ENCODE peak calls at places on chromosomes 3 and 15, in four cellular contexts. One of them, this sample, is unnamed. For H3K9me3, the result is how much of the 10 kb centered on the place peaks cover.

GRCh38 chr15:74179983-74180688 is 6.6 kb downstream of the ISLR start:
- DNase-seq in CD4-positive, CD25-positive, alpha-beta regulatory T cell: no peak
- DNase-seq in A549: no peak
- DNase-seq in psoas muscle: peak
- DNase-seq in this sample: peak

GRCh38 chr15:79644091-79644490 is 212.0 kb downstream of the MINAR1 start:
- DNase-seq in CD4-positive, CD25-positive, alpha-beta regulatory T cell: no peak
- DNase-seq in A549: peak
- DNase-seq in psoas muscle: no peak
- DNase-seq in this sample: no peak

GRCh38 chr3:8662594-8662993 is 18.0 kb upstream of the SSUH2 start:
- DNase-seq in CD4-positive, CD25-positive, alpha-beta regulatory T cell: no peak
- DNase-seq in A549: no peak
- DNase-seq in psoas muscle: no peak
- DNase-seq in this sample: no peak

GRCh38 chr3:174233511-174233910 is 625.6 kb upstream of the NAALADL2 start:
- DNase-seq in CD4-positive, CD25-positive, alpha-beta regulatory T cell: no peak
- DNase-seq in A549: no peak
- DNase-seq in psoas muscle: no peak
- DNase-seq in this sample: no peak

GRCh38 chr3:127678611-127679533 is 6.1 kb downstream of the ABTB1 start:
- DNase-seq in CD4-positive, CD25-positive, alpha-beta regulatory T cell: no peak
- DNase-seq in A549: no peak
- DNase-seq in psoas muscle: peak
- DNase-seq in this sample: no peak

GRCh38 chr3:121918779-121919483 is 24.7 kb downstream of the SLC15A2 start:
- DNase-seq in CD4-positive, CD25-positive, alpha-beta regulatory T cell: no peak
- DNase-seq in A549: no peak
- DNase-seq in psoas muscle: no peak
- DNase-seq in this sample: no peak

GRCh38 chr3:101828289-101828688 is 21.0 kb upstream of the NFKBIZ start:
- DNase-seq in CD4-positive, CD25-positive, alpha-beta regulatory T cell: no peak
- DNase-seq in A549: no peak
- DNase-seq in psoas muscle: no peak
- DNase-seq in this sample: no peak

GRCh38 chr3:149487598-149488197 is 13.2 kb downstream of the TM4SF4 start:
- DNase-seq in CD4-positive, CD25-positive, alpha-beta regulatory T cell: no peak
- DNase-seq in A549: no peak
- DNase-seq in psoas muscle: no peak
- DNase-seq in this sample: no peak

GRCh38 chr3:184506579-184506978 is 55.0 kb upstream of the EPHB3 start:
- DNase-seq in CD4-positive, CD25-positive, alpha-beta regulatory T cell: no peak
- DNase-seq in A549: no peak
- DNase-seq in psoas muscle: no peak
- DNase-seq in this sample: no peak

GRCh38 chr15:36136054-36136453 is 443.4 kb upstream of the CDIN1 start:
- DNase-seq in CD4-positive, CD25-positive, alpha-beta regulatory T cell: no peak
- DNase-seq in A549: no peak
- DNase-seq in psoas muscle: no peak
- DNase-seq in this sample: no peak

GRCh38 chr3:136465296-136465695 is 215.2 kb downstream of the PCCB start:
- DNase-seq in CD4-positive, CD25-positive, alpha-beta regulatory T cell: no peak
- DNase-seq in A549: no peak
- DNase-seq in psoas muscle: no peak
- DNase-seq in this sample: no peak

GRCh38 chr3:108453541-108454057 is 56.8 kb downstream of the MYH15 start:
- DNase-seq in CD4-positive, CD25-positive, alpha-beta regulatory T cell: no peak
- DNase-seq in A549: no peak
- DNase-seq in psoas muscle: no peak
- DNase-seq in this sample: no peak

GRCh38 chr15:52191207-52191606 is at the start of gene GNB5:
- DNase-seq in CD4-positive, CD25-positive, alpha-beta regulatory T cell: no peak
- DNase-seq in A549: no peak
- DNase-seq in psoas muscle: no peak
- DNase-seq in this sample: no peak

GRCh38 chr15:79682285-79682684 is 214.5 kb downstream of the MTHFS start:
- DNase-seq in CD4-positive, CD25-positive, alpha-beta regulatory T cell: no peak
- DNase-seq in A549: peak
- DNase-seq in psoas muscle: no peak
- DNase-seq in this sample: no peak

GRCh38 chr3:174126990-174127758 is 729.6 kb downstream of the NLGN1 start:
- DNase-seq in CD4-positive, CD25-positive, alpha-beta regulatory T cell: no peak
- DNase-seq in A549: no peak
- DNase-seq in psoas muscle: no peak
- DNase-seq in this sample: no peak

GRCh38 chr3:121626495-121626894 is 33.3 kb downstream of the FBXO40 start:
- DNase-seq in CD4-positive, CD25-positive, alpha-beta regulatory T cell: no peak
- DNase-seq in A549: no peak
- DNase-seq in psoas muscle: no peak
- DNase-seq in this sample: no peak

GRCh38 chr15:93028632-93029612 is 60.1 kb downstream of the RGMA start:
- DNase-seq in CD4-positive, CD25-positive, alpha-beta regulatory T cell: no peak
- DNase-seq in A549: no peak
- DNase-seq in psoas muscle: peak
- DNase-seq in this sample: peak

GRCh38 chr3:52544937-52545336 is 8.5 kb downstream of the UQCC5 start:
- DNase-seq in CD4-positive, CD25-positive, alpha-beta regulatory T cell: no peak
- DNase-seq in A549: no peak
- DNase-seq in psoas muscle: no peak
- DNase-seq in this sample: no peak

GRCh38 chr3:78455737-78456136 is 1312.1 kb downstream of the ROBO1 start:
- DNase-seq in CD4-positive, CD25-positive, alpha-beta regulatory T cell: no peak
- DNase-seq in A549: no peak
- DNase-seq in psoas muscle: no peak
- DNase-seq in this sample: no peak

GRCh38 chr15:76553102-76553501 is 216.5 kb downstream of the ISL2 start:
- DNase-seq in CD4-positive, CD25-positive, alpha-beta regulatory T cell: no peak
- DNase-seq in A549: no peak
- DNase-seq in psoas muscle: no peak
- DNase-seq in this sample: no peak

GRCh38 chr15:93703092-93703785 is 528.1 kb upstream of the MCTP2 start:
- DNase-seq in CD4-positive, CD25-positive, alpha-beta regulatory T cell: no peak
- DNase-seq in A549: no peak
- DNase-seq in psoas muscle: no peak
- DNase-seq in this sample: no peak

GRCh38 chr15:49832421-49832980 is 211.7 kb downstream of the DTWD1 start:
- DNase-seq in CD4-positive, CD25-positive, alpha-beta regulatory T cell: no peak
- DNase-seq in A549: no peak
- DNase-seq in psoas muscle: no peak
- DNase-seq in this sample: no peak

GRCh38 chr3:194585880-194586281 is 47.3 kb downstream of the TMEM44 start:
- DNase-seq in CD4-positive, CD25-positive, alpha-beta regulatory T cell: no peak
- DNase-seq in A549: no peak
- DNase-seq in psoas muscle: no peak
- DNase-seq in this sample: no peak

GRCh38 chr3:154384504-154384903 is 45.5 kb downstream of the GPR149 start:
- DNase-seq in CD4-positive, CD25-positive, alpha-beta regulatory T cell: no peak
- DNase-seq in A549: no peak
- DNase-seq in psoas muscle: no peak
- DNase-seq in this sample: no peak

GRCh38 chr3:63947594-63947993 is 35.4 kb upstream of the SCAANT1 start:
- DNase-seq in CD4-positive, CD25-positive, alpha-beta regulatory T cell: no peak
- DNase-seq in A549: no peak
- DNase-seq in psoas muscle: no peak
- DNase-seq in this sample: no peak

GRCh38 chr3:149020196-149020838 is 29.0 kb downstream of the GYG1 start:
- DNase-seq in CD4-positive, CD25-positive, alpha-beta regulatory T cell: no peak
- DNase-seq in A549: no peak
- DNase-seq in psoas muscle: peak
- DNase-seq in this sample: no peak

GRCh38 chr3:69085543-69086132 is 901 bp downstream of the ARL6IP5 start:
- DNase-seq in CD4-positive, CD25-positive, alpha-beta regulatory T cell: no peak
- DNase-seq in A549: no peak
- DNase-seq in psoas muscle: peak
- DNase-seq in this sample: peak

GRCh38 chr15:80953953-80954778 is 35.5 kb downstream of the MESD start:
- DNase-seq in CD4-positive, CD25-positive, alpha-beta regulatory T cell: no peak
- DNase-seq in A549: no peak
- DNase-seq in psoas muscle: no peak
- DNase-seq in this sample: no peak

GRCh38 chr3:99250272-99250671 is 348.8 kb upstream of the DCBLD2 start:
- DNase-seq in CD4-positive, CD25-positive, alpha-beta regulatory T cell: no peak
- DNase-seq in A549: no peak
- DNase-seq in psoas muscle: no peak
- DNase-seq in this sample: no peak

GRCh38 chr3:16290007-16290826 is 25.2 kb downstream of the OXNAD1 start:
- DNase-seq in CD4-positive, CD25-positive, alpha-beta regulatory T cell: peak
- DNase-seq in A549: peak
- DNase-seq in psoas muscle: no peak
- DNase-seq in this sample: no peak

GRCh38 chr3:123628996-123629746 is 44.3 kb upstream of the HACD2 start:
- DNase-seq in CD4-positive, CD25-positive, alpha-beta regulatory T cell: no peak
- DNase-seq in A549: no peak
- DNase-seq in psoas muscle: no peak
- DNase-seq in this sample: no peak

GRCh38 chr15:66714543-66714981 is 12.5 kb downstream of the SMAD6 start:
- DNase-seq in CD4-positive, CD25-positive, alpha-beta regulatory T cell: no peak
- DNase-seq in A549: no peak
- DNase-seq in psoas muscle: no peak
- DNase-seq in this sample: no peak

GRCh38 chr3:189967254-189967865 is 153.3 kb downstream of the P3H2 start:
- DNase-seq in CD4-positive, CD25-positive, alpha-beta regulatory T cell: no peak
- DNase-seq in A549: peak
- DNase-seq in psoas muscle: no peak
- DNase-seq in this sample: no peak

GRCh38 chr15:64209680-64210334 is 47.0 kb upstream of the PPIB start:
- DNase-seq in CD4-positive, CD25-positive, alpha-beta regulatory T cell: no peak
- DNase-seq in A549: peak
- DNase-seq in psoas muscle: no peak
- DNase-seq in this sample: no peak

GRCh38 chr3:8491750-8492149 is 9.9 kb upstream of the LMCD1 start:
- DNase-seq in CD4-positive, CD25-positive, alpha-beta regulatory T cell: no peak
- DNase-seq in A549: no peak
- DNase-seq in psoas muscle: peak
- DNase-seq in this sample: peak

GRCh38 chr15:25171856-25172687 is 217.3 kb downstream of the SNRPN start:
- DNase-seq in CD4-positive, CD25-positive, alpha-beta regulatory T cell: no peak
- DNase-seq in A549: no peak
- DNase-seq in psoas muscle: peak
- DNase-seq in this sample: peak

GRCh38 chr15:25171111-25171811 is 216.5 kb downstream of the SNRPN start:
- DNase-seq in CD4-positive, CD25-positive, alpha-beta regulatory T cell: no peak
- DNase-seq in A549: no peak
- DNase-seq in psoas muscle: peak
- DNase-seq in this sample: peak

GRCh38 chr15:25170781-25171110 is 216.0 kb downstream of the SNRPN start:
- DNase-seq in CD4-positive, CD25-positive, alpha-beta regulatory T cell: no peak
- DNase-seq in A549: no peak
- DNase-seq in psoas muscle: no peak
- DNase-seq in this sample: peak

GRCh38 chr15:25170113-25170731 is 215.4 kb downstream of the SNRPN start:
- DNase-seq in CD4-positive, CD25-positive, alpha-beta regulatory T cell: no peak
- DNase-seq in A549: no peak
- DNase-seq in psoas muscle: peak
- DNase-seq in this sample: peak

GRCh38 chr15:25169318-25169717 is 214.5 kb downstream of the SNRPN start:
- DNase-seq in CD4-positive, CD25-positive, alpha-beta regulatory T cell: no peak
- DNase-seq in A549: no peak
- DNase-seq in psoas muscle: no peak
- DNase-seq in this sample: no peak
- H3K9me3 ChIP-seq in CD4-positive, CD25-positive, alpha-beta regulatory T cell: under half
- H3K9me3 ChIP-seq in A549: under half
- H3K9me3 ChIP-seq in psoas muscle: under half
- H3K9me3 ChIP-seq in this sample: under half

GRCh38 chr3:182241196-182241776 is 529.6 kb downstream of the SOX2 start:
- DNase-seq in CD4-positive, CD25-positive, alpha-beta regulatory T cell: no peak
- DNase-seq in A549: no peak
- DNase-seq in psoas muscle: no peak
- DNase-seq in this sample: no peak
- H3K27ac ChIP-seq in CD4-positive, CD25-positive, alpha-beta regulatory T cell: no peak
- H3K27ac ChIP-seq in A549: no peak
- H3K27ac ChIP-seq in psoas muscle: no peak
- H3K27ac ChIP-seq in this sample: no peak

GRCh38 chr3:58900372-58900771 is 149.5 kb downstream of the CFAP20DC start:
- DNase-seq in CD4-positive, CD25-positive, alpha-beta regulatory T cell: no peak
- DNase-seq in A549: no peak
- DNase-seq in psoas muscle: no peak
- DNase-seq in this sample: no peak

GRCh38 chr3:58899953-58900298 is 149.9 kb downstream of the CFAP20DC start:
- DNase-seq in CD4-positive, CD25-positive, alpha-beta regulatory T cell: no peak
- DNase-seq in A549: no peak
- DNase-seq in psoas muscle: no peak
- DNase-seq in this sample: no peak

GRCh38 chr3:58899159-58899952 is 150.5 kb downstream of the CFAP20DC start:
- DNase-seq in CD4-positive, CD25-positive, alpha-beta regulatory T cell: no peak
- DNase-seq in A549: no peak
- DNase-seq in psoas muscle: no peak
- DNase-seq in this sample: peak

DNA sequence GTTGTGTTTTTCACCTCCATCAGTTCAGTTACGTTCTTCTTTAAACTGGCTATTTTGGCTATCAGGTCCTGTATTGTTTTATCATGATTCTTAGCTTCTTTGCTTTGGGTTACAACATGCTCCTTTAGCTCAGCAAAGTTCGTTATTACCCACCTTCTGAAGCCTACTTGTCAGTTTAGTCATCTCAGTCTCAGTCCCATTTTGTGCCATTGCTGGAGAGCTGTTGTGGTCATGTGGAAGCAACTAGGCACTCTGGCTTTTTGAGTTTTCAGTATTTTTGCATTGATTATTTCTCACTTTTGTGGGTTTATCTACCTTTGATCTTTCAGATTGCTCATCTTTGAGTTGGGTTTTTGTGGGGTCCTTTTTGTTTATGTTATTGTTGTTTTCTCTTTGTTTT is 151.3 kb downstream of the CFAP20DC start:
- DNase-seq in CD4-positive, CD25-positive, alpha-beta regulatory T cell: no peak
- DNase-seq in A549: no peak
- DNase-seq in psoas muscle: no peak
- DNase-seq in this sample: no peak
- H3K9me3 ChIP-seq in CD4-positive, CD25-positive, alpha-beta regulatory T cell: under half
- H3K9me3 ChIP-seq in A549: under half
- H3K9me3 ChIP-seq in psoas muscle: under half
- H3K9me3 ChIP-seq in this sample: under half

DNA sequence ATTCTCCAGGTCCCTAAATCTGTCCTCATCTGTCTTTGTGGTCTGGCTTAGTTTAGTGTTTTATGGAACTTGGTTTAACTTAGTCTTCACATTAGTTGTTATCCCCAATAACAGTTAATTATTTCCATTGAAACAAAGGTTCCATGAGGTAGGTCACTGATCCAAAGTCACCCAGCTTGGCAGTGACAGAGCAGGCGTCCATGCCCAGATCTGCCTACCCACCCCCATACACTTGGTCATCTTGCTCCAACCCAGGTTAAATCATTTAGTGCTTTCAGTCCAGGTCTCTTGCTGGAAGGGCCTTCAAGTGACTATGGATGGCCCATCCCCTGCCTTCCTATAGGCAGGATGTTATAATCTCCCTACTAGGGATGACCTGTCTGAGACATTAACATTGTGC is 127.4 kb downstream of the MYRIP start:
- DNase-seq in CD4-positive, CD25-positive, alpha-beta regulatory T cell: no peak
- DNase-seq in A549: no peak
- DNase-seq in psoas muscle: no peak
- DNase-seq in this sample: no peak
- H3K27ac ChIP-seq in CD4-positive, CD25-positive, alpha-beta regulatory T cell: no peak
- H3K27ac ChIP-seq in A549: no peak
- H3K27ac ChIP-seq in psoas muscle: no peak
- H3K27ac ChIP-seq in this sample: no peak

GRCh38 chr15:85059734-85060133 is 78.1 kb downstream of the PDE8A start:
- DNase-seq in CD4-positive, CD25-positive, alpha-beta regulatory T cell: no peak
- DNase-seq in A549: no peak
- DNase-seq in psoas muscle: no peak
- DNase-seq in this sample: no peak
- H3K9me3 ChIP-seq in CD4-positive, CD25-positive, alpha-beta regulatory T cell: under half
- H3K9me3 ChIP-seq in A549: under half
- H3K9me3 ChIP-seq in psoas muscle: under half
- H3K9me3 ChIP-seq in this sample: under half